ENCODE peak calls at places on chromosomes 7 and 10, in seven cellular contexts. One of them, this sample, is unnamed.

GRCh38 chr10:5620966-5621365 is 45.4 kb downstream of the ASB13 start:
- DNase-seq in foreskin fibroblast: no peak
- DNase-seq in stimulated activated CD8-positive, alpha-beta memory T cell treated with anti-CD3 and anti-CD28 coated beads, Interleukin-15, amount 100 ng/mL, for 24 hours: no peak
- DNase-seq in hippocampal formation: no peak
- DNase-seq in ELR: no peak
- DNase-seq in NCI-H1417 treated with DMSO at 0.1 percent for 48 hours: no peak
- DNase-seq in stimulated activated CD4-positive, alpha-beta T cell treated with anti-CD3 and anti-CD28 coated beads, Interleukin-1b, Interleukin-23, amount 100 ng/mL, for 4 hours: no peak
- DNase-seq in this sample: no peak

GRCh38 chr10:112269266-112269665 is 13.9 kb upstream of the TECTB start:
- DNase-seq in stimulated activated CD4-positive, alpha-beta T cell treated with anti-CD3 and anti-CD28 coated beads, Interleukin-1b, Interleukin-23, amount 100 ng/mL, for 4 hours: no peak
- DNase-seq in stimulated activated CD8-positive, alpha-beta memory T cell treated with anti-CD3 and anti-CD28 coated beads, Interleukin-15, amount 100 ng/mL, for 24 hours: no peak
- DNase-seq in ELR: peak; percentile 61
- DNase-seq in NCI-H1417 treated with DMSO at 0.1 percent for 48 hours: no peak
- DNase-seq in hippocampal formation: no peak
- DNase-seq in foreskin fibroblast: no peak
- DNase-seq in this sample: no peak

GRCh38 chr7:138468244-138469123 is 8.4 kb downstream of the TRIM24 start:
- DNase-seq in hippocampal formation: peak; percentile 68
- DNase-seq in stimulated activated CD4-positive, alpha-beta T cell treated with anti-CD3 and anti-CD28 coated beads, Interleukin-1b, Interleukin-23, amount 100 ng/mL, for 4 hours: no peak
- DNase-seq in ELR: no peak
- DNase-seq in NCI-H1417 treated with DMSO at 0.1 percent for 48 hours: no peak
- DNase-seq in stimulated activated CD8-positive, alpha-beta memory T cell treated with anti-CD3 and anti-CD28 coated beads, Interleukin-15, amount 100 ng/mL, for 24 hours: no peak
- DNase-seq in foreskin fibroblast: no peak
- DNase-seq in this sample: no peak

GRCh38 chr10:30437039-30437781 is 3.2 kb downstream of the MAP3K8 start:
- DNase-seq in foreskin fibroblast: peak; percentile 41
- DNase-seq in stimulated activated CD8-positive, alpha-beta memory T cell treated with anti-CD3 and anti-CD28 coated beads, Interleukin-15, amount 100 ng/mL, for 24 hours: no peak
- DNase-seq in hippocampal formation: no peak
- DNase-seq in ELR: peak; percentile 59
- DNase-seq in stimulated activated CD4-positive, alpha-beta T cell treated with anti-CD3 and anti-CD28 coated beads, Interleukin-1b, Interleukin-23, amount 100 ng/mL, for 4 hours: no peak
- DNase-seq in NCI-H1417 treated with DMSO at 0.1 percent for 48 hours: no peak
- DNase-seq in this sample: no peak

GRCh38 chr7:103051520-103051919 is 23.1 kb downstream of the FBXL13 start:
- DNase-seq in hippocampal formation: no peak
- DNase-seq in stimulated activated CD8-positive, alpha-beta memory T cell treated with anti-CD3 and anti-CD28 coated beads, Interleukin-15, amount 100 ng/mL, for 24 hours: no peak
- DNase-seq in stimulated activated CD4-positive, alpha-beta T cell treated with anti-CD3 and anti-CD28 coated beads, Interleukin-1b, Interleukin-23, amount 100 ng/mL, for 4 hours: no peak
- DNase-seq in foreskin fibroblast: no peak
- DNase-seq in NCI-H1417 treated with DMSO at 0.1 percent for 48 hours: no peak
- DNase-seq in ELR: no peak
- DNase-seq in this sample: no peak

GRCh38 chr7:51118628-51119027 is 198.0 kb downstream of the COBL start:
- DNase-seq in foreskin fibroblast: no peak
- DNase-seq in stimulated activated CD4-positive, alpha-beta T cell treated with anti-CD3 and anti-CD28 coated beads, Interleukin-1b, Interleukin-23, amount 100 ng/mL, for 4 hours: no peak
- DNase-seq in NCI-H1417 treated with DMSO at 0.1 percent for 48 hours: no peak
- DNase-seq in hippocampal formation: no peak
- DNase-seq in stimulated activated CD8-positive, alpha-beta memory T cell treated with anti-CD3 and anti-CD28 coated beads, Interleukin-15, amount 100 ng/mL, for 24 hours: no peak
- DNase-seq in ELR: no peak
- DNase-seq in this sample: no peak

GRCh38 chr7:150401424-150401790 is 22.3 kb downstream of the ZNF775 start:
- DNase-seq in NCI-H1417 treated with DMSO at 0.1 percent for 48 hours: no peak
- DNase-seq in hippocampal formation: no peak
- DNase-seq in stimulated activated CD4-positive, alpha-beta T cell treated with anti-CD3 and anti-CD28 coated beads, Interleukin-1b, Interleukin-23, amount 100 ng/mL, for 4 hours: no peak
- DNase-seq in ELR: no peak
- DNase-seq in stimulated activated CD8-positive, alpha-beta memory T cell treated with anti-CD3 and anti-CD28 coated beads, Interleukin-15, amount 100 ng/mL, for 24 hours: no peak
- DNase-seq in foreskin fibroblast: no peak
- DNase-seq in this sample: no peak

GRCh38 chr7:24732646-24733413 is 24.4 kb downstream of the GSDME start:
- DNase-seq in hippocampal formation: no peak
- DNase-seq in NCI-H1417 treated with DMSO at 0.1 percent for 48 hours: no peak
- DNase-seq in foreskin fibroblast: peak; percentile 87
- DNase-seq in ELR: peak; percentile 67
- DNase-seq in stimulated activated CD8-positive, alpha-beta memory T cell treated with anti-CD3 and anti-CD28 coated beads, Interleukin-15, amount 100 ng/mL, for 24 hours: no peak
- DNase-seq in stimulated activated CD4-positive, alpha-beta T cell treated with anti-CD3 and anti-CD28 coated beads, Interleukin-1b, Interleukin-23, amount 100 ng/mL, for 4 hours: no peak
- DNase-seq in this sample: no peak

GRCh38 chr7:155227788-155228458 is 69.8 kb upstream of the INSIG1 start:
- DNase-seq in foreskin fibroblast: no peak
- DNase-seq in stimulated activated CD4-positive, alpha-beta T cell treated with anti-CD3 and anti-CD28 coated beads, Interleukin-1b, Interleukin-23, amount 100 ng/mL, for 4 hours: no peak
- DNase-seq in hippocampal formation: no peak
- DNase-seq in NCI-H1417 treated with DMSO at 0.1 percent for 48 hours: no peak
- DNase-seq in ELR: no peak
- DNase-seq in stimulated activated CD8-positive, alpha-beta memory T cell treated with anti-CD3 and anti-CD28 coated beads, Interleukin-15, amount 100 ng/mL, for 24 hours: no peak
- DNase-seq in this sample: no peak

GRCh38 chr10:5861269-5862031 is 28.2 kb downstream of the ANKRD16 start:
- DNase-seq in ELR: peak; percentile 95
- DNase-seq in hippocampal formation: no peak
- DNase-seq in NCI-H1417 treated with DMSO at 0.1 percent for 48 hours: no peak
- DNase-seq in foreskin fibroblast: peak; percentile 88
- DNase-seq in stimulated activated CD4-positive, alpha-beta T cell treated with anti-CD3 and anti-CD28 coated beads, Interleukin-1b, Interleukin-23, amount 100 ng/mL, for 4 hours: no peak
- DNase-seq in stimulated activated CD8-positive, alpha-beta memory T cell treated with anti-CD3 and anti-CD28 coated beads, Interleukin-15, amount 100 ng/mL, for 24 hours: no peak
- DNase-seq in this sample: peak; percentile 59

GRCh38 chr7:92489634-92490033 is 11.9 kb upstream of the ERVW-1 start:
- DNase-seq in ELR: no peak
- DNase-seq in stimulated activated CD4-positive, alpha-beta T cell treated with anti-CD3 and anti-CD28 coated beads, Interleukin-1b, Interleukin-23, amount 100 ng/mL, for 4 hours: no peak
- DNase-seq in stimulated activated CD8-positive, alpha-beta memory T cell treated with anti-CD3 and anti-CD28 coated beads, Interleukin-15, amount 100 ng/mL, for 24 hours: no peak
- DNase-seq in foreskin fibroblast: no peak
- DNase-seq in NCI-H1417 treated with DMSO at 0.1 percent for 48 hours: no peak
- DNase-seq in hippocampal formation: no peak
- DNase-seq in this sample: no peak

GRCh38 chr10:48459270-48460147 is 145.4 kb downstream of the ARHGAP22 start:
- DNase-seq in NCI-H1417 treated with DMSO at 0.1 percent for 48 hours: no peak
- DNase-seq in stimulated activated CD8-positive, alpha-beta memory T cell treated with anti-CD3 and anti-CD28 coated beads, Interleukin-15, amount 100 ng/mL, for 24 hours: no peak
- DNase-seq in foreskin fibroblast: no peak
- DNase-seq in hippocampal formation: no peak
- DNase-seq in stimulated activated CD4-positive, alpha-beta T cell treated with anti-CD3 and anti-CD28 coated beads, Interleukin-1b, Interleukin-23, amount 100 ng/mL, for 4 hours: no peak
- DNase-seq in ELR: no peak
- DNase-seq in this sample: no peak

GRCh38 chr10:15571570-15571969 is 148.2 kb downstream of the ITGA8 start:
- DNase-seq in ELR: peak; percentile 23
- DNase-seq in hippocampal formation: no peak
- DNase-seq in stimulated activated CD4-positive, alpha-beta T cell treated with anti-CD3 and anti-CD28 coated beads, Interleukin-1b, Interleukin-23, amount 100 ng/mL, for 4 hours: no peak
- DNase-seq in foreskin fibroblast: peak; percentile 78
- DNase-seq in NCI-H1417 treated with DMSO at 0.1 percent for 48 hours: no peak
- DNase-seq in stimulated activated CD8-positive, alpha-beta memory T cell treated with anti-CD3 and anti-CD28 coated beads, Interleukin-15, amount 100 ng/mL, for 24 hours: no peak
- DNase-seq in this sample: no peak

GRCh38 chr7:83337050-83337449 is 174.4 kb upstream of the PCLO start:
- DNase-seq in stimulated activated CD4-positive, alpha-beta T cell treated with anti-CD3 and anti-CD28 coated beads, Interleukin-1b, Interleukin-23, amount 100 ng/mL, for 4 hours: no peak
- DNase-seq in ELR: no peak
- DNase-seq in NCI-H1417 treated with DMSO at 0.1 percent for 48 hours: no peak
- DNase-seq in hippocampal formation: no peak
- DNase-seq in stimulated activated CD8-positive, alpha-beta memory T cell treated with anti-CD3 and anti-CD28 coated beads, Interleukin-15, amount 100 ng/mL, for 24 hours: no peak
- DNase-seq in foreskin fibroblast: no peak
- DNase-seq in this sample: no peak

GRCh38 chr7:141550694-141551079 is 523 bp upstream of the AGK start:
- DNase-seq in hippocampal formation: no peak
- DNase-seq in stimulated activated CD8-positive, alpha-beta memory T cell treated with anti-CD3 and anti-CD28 coated beads, Interleukin-15, amount 100 ng/mL, for 24 hours: no peak
- DNase-seq in ELR: peak; percentile 17
- DNase-seq in stimulated activated CD4-positive, alpha-beta T cell treated with anti-CD3 and anti-CD28 coated beads, Interleukin-1b, Interleukin-23, amount 100 ng/mL, for 4 hours: no peak
- DNase-seq in NCI-H1417 treated with DMSO at 0.1 percent for 48 hours: no peak
- DNase-seq in foreskin fibroblast: peak; percentile 45
- DNase-seq in this sample: no peak

GRCh38 chr7:157930441-157930840 is 593.6 kb downstream of the DNAJB6 start:
- DNase-seq in stimulated activated CD8-positive, alpha-beta memory T cell treated with anti-CD3 and anti-CD28 coated beads, Interleukin-15, amount 100 ng/mL, for 24 hours: no peak
- DNase-seq in foreskin fibroblast: no peak
- DNase-seq in stimulated activated CD4-positive, alpha-beta T cell treated with anti-CD3 and anti-CD28 coated beads, Interleukin-1b, Interleukin-23, amount 100 ng/mL, for 4 hours: no peak
- DNase-seq in hippocampal formation: no peak
- DNase-seq in NCI-H1417 treated with DMSO at 0.1 percent for 48 hours: no peak
- DNase-seq in ELR: no peak
- DNase-seq in this sample: no peak

GRCh38 chr7:120060283-120060682 is 212.7 kb upstream of the KCND2 start:
- DNase-seq in stimulated activated CD8-positive, alpha-beta memory T cell treated with anti-CD3 and anti-CD28 coated beads, Interleukin-15, amount 100 ng/mL, for 24 hours: no peak
- DNase-seq in foreskin fibroblast: peak; percentile 26
- DNase-seq in hippocampal formation: no peak
- DNase-seq in stimulated activated CD4-positive, alpha-beta T cell treated with anti-CD3 and anti-CD28 coated beads, Interleukin-1b, Interleukin-23, amount 100 ng/mL, for 4 hours: no peak
- DNase-seq in NCI-H1417 treated with DMSO at 0.1 percent for 48 hours: no peak
- DNase-seq in ELR: no peak
- DNase-seq in this sample: no peak

GRCh38 chr10:23035569-23035968 is 59.8 kb upstream of the MSRB2 start:
- DNase-seq in stimulated activated CD4-positive, alpha-beta T cell treated with anti-CD3 and anti-CD28 coated beads, Interleukin-1b, Interleukin-23, amount 100 ng/mL, for 4 hours: no peak
- DNase-seq in stimulated activated CD8-positive, alpha-beta memory T cell treated with anti-CD3 and anti-CD28 coated beads, Interleukin-15, amount 100 ng/mL, for 24 hours: no peak
- DNase-seq in foreskin fibroblast: peak; percentile 10
- DNase-seq in hippocampal formation: no peak
- DNase-seq in NCI-H1417 treated with DMSO at 0.1 percent for 48 hours: no peak
- DNase-seq in ELR: peak; percentile 36
- DNase-seq in this sample: no peak

GRCh38 chr10:127534511-127534910 is 14.6 kb upstream of the NPS start:
- DNase-seq in stimulated activated CD4-positive, alpha-beta T cell treated with anti-CD3 and anti-CD28 coated beads, Interleukin-1b, Interleukin-23, amount 100 ng/mL, for 4 hours: no peak
- DNase-seq in foreskin fibroblast: no peak
- DNase-seq in NCI-H1417 treated with DMSO at 0.1 percent for 48 hours: no peak
- DNase-seq in stimulated activated CD8-positive, alpha-beta memory T cell treated with anti-CD3 and anti-CD28 coated beads, Interleukin-15, amount 100 ng/mL, for 24 hours: no peak
- DNase-seq in hippocampal formation: no peak
- DNase-seq in ELR: no peak
- DNase-seq in this sample: no peak

GRCh38 chr7:39300276-39300675 is 265.9 kb upstream of the YAE1 start:
- DNase-seq in stimulated activated CD4-positive, alpha-beta T cell treated with anti-CD3 and anti-CD28 coated beads, Interleukin-1b, Interleukin-23, amount 100 ng/mL, for 4 hours: no peak
- DNase-seq in stimulated activated CD8-positive, alpha-beta memory T cell treated with anti-CD3 and anti-CD28 coated beads, Interleukin-15, amount 100 ng/mL, for 24 hours: no peak
- DNase-seq in ELR: no peak
- DNase-seq in foreskin fibroblast: no peak
- DNase-seq in hippocampal formation: no peak
- DNase-seq in NCI-H1417 treated with DMSO at 0.1 percent for 48 hours: no peak
- DNase-seq in this sample: no peak

GRCh38 chr10:58818889-58819288 is 306.2 kb downstream of the BICC1 start:
- DNase-seq in stimulated activated CD4-positive, alpha-beta T cell treated with anti-CD3 and anti-CD28 coated beads, Interleukin-1b, Interleukin-23, amount 100 ng/mL, for 4 hours: no peak
- DNase-seq in foreskin fibroblast: peak; percentile 83
- DNase-seq in stimulated activated CD8-positive, alpha-beta memory T cell treated with anti-CD3 and anti-CD28 coated beads, Interleukin-15, amount 100 ng/mL, for 24 hours: no peak
- DNase-seq in hippocampal formation: no peak
- DNase-seq in NCI-H1417 treated with DMSO at 0.1 percent for 48 hours: no peak
- DNase-seq in ELR: peak; percentile 79
- DNase-seq in this sample: peak; percentile 36

GRCh38 chr7:70271617-70272081 is 673.4 kb downstream of the AUTS2 start:
- DNase-seq in foreskin fibroblast: no peak
- DNase-seq in hippocampal formation: no peak
- DNase-seq in stimulated activated CD4-positive, alpha-beta T cell treated with anti-CD3 and anti-CD28 coated beads, Interleukin-1b, Interleukin-23, amount 100 ng/mL, for 4 hours: no peak
- DNase-seq in stimulated activated CD8-positive, alpha-beta memory T cell treated with anti-CD3 and anti-CD28 coated beads, Interleukin-15, amount 100 ng/mL, for 24 hours: no peak
- DNase-seq in NCI-H1417 treated with DMSO at 0.1 percent for 48 hours: peak; percentile 91
- DNase-seq in ELR: no peak
- DNase-seq in this sample: no peak

GRCh38 chr10:132749428-132749780 is 36.5 kb downstream of the NKX6-2 start:
- DNase-seq in foreskin fibroblast: no peak
- DNase-seq in stimulated activated CD8-positive, alpha-beta memory T cell treated with anti-CD3 and anti-CD28 coated beads, Interleukin-15, amount 100 ng/mL, for 24 hours: no peak
- DNase-seq in hippocampal formation: no peak
- DNase-seq in NCI-H1417 treated with DMSO at 0.1 percent for 48 hours: no peak
- DNase-seq in stimulated activated CD4-positive, alpha-beta T cell treated with anti-CD3 and anti-CD28 coated beads, Interleukin-1b, Interleukin-23, amount 100 ng/mL, for 4 hours: no peak
- DNase-seq in ELR: no peak
- DNase-seq in this sample: no peak

GRCh38 chr7:116780966-116781365 is 81.4 kb upstream of the CAPZA2 start:
- DNase-seq in NCI-H1417 treated with DMSO at 0.1 percent for 48 hours: no peak
- DNase-seq in foreskin fibroblast: no peak
- DNase-seq in stimulated activated CD4-positive, alpha-beta T cell treated with anti-CD3 and anti-CD28 coated beads, Interleukin-1b, Interleukin-23, amount 100 ng/mL, for 4 hours: no peak
- DNase-seq in ELR: no peak
- DNase-seq in stimulated activated CD8-positive, alpha-beta memory T cell treated with anti-CD3 and anti-CD28 coated beads, Interleukin-15, amount 100 ng/mL, for 24 hours: no peak
- DNase-seq in hippocampal formation: no peak
- DNase-seq in this sample: no peak

GRCh38 chr7:10803720-10804119 is 170.0 kb upstream of the PHF14 start:
- DNase-seq in stimulated activated CD8-positive, alpha-beta memory T cell treated with anti-CD3 and anti-CD28 coated beads, Interleukin-15, amount 100 ng/mL, for 24 hours: no peak
- DNase-seq in foreskin fibroblast: no peak
- DNase-seq in ELR: no peak
- DNase-seq in stimulated activated CD4-positive, alpha-beta T cell treated with anti-CD3 and anti-CD28 coated beads, Interleukin-1b, Interleukin-23, amount 100 ng/mL, for 4 hours: no peak
- DNase-seq in hippocampal formation: no peak
- DNase-seq in NCI-H1417 treated with DMSO at 0.1 percent for 48 hours: no peak
- DNase-seq in this sample: no peak

GRCh38 chr10:119270893-119271361 is 63.6 kb downstream of the GRK5 start:
- DNase-seq in NCI-H1417 treated with DMSO at 0.1 percent for 48 hours: no peak
- DNase-seq in ELR: peak; percentile 36
- DNase-seq in stimulated activated CD8-positive, alpha-beta memory T cell treated with anti-CD3 and anti-CD28 coated beads, Interleukin-15, amount 100 ng/mL, for 24 hours: peak; percentile 20
- DNase-seq in hippocampal formation: no peak
- DNase-seq in foreskin fibroblast: no peak
- DNase-seq in stimulated activated CD4-positive, alpha-beta T cell treated with anti-CD3 and anti-CD28 coated beads, Interleukin-1b, Interleukin-23, amount 100 ng/mL, for 4 hours: no peak
- DNase-seq in this sample: no peak

GRCh38 chr7:473211-473734 is 46.4 kb downstream of the PDGFA start:
- DNase-seq in ELR: no peak
- DNase-seq in hippocampal formation: no peak
- DNase-seq in foreskin fibroblast: no peak
- DNase-seq in stimulated activated CD8-positive, alpha-beta memory T cell treated with anti-CD3 and anti-CD28 coated beads, Interleukin-15, amount 100 ng/mL, for 24 hours: no peak
- DNase-seq in NCI-H1417 treated with DMSO at 0.1 percent for 48 hours: no peak
- DNase-seq in stimulated activated CD4-positive, alpha-beta T cell treated with anti-CD3 and anti-CD28 coated beads, Interleukin-1b, Interleukin-23, amount 100 ng/mL, for 4 hours: no peak
- DNase-seq in this sample: no peak

GRCh38 chr10:101687088-101687487 is 7.9 kb downstream of the FBXW4 start:
- DNase-seq in NCI-H1417 treated with DMSO at 0.1 percent for 48 hours: no peak
- DNase-seq in stimulated activated CD4-positive, alpha-beta T cell treated with anti-CD3 and anti-CD28 coated beads, Interleukin-1b, Interleukin-23, amount 100 ng/mL, for 4 hours: no peak
- DNase-seq in ELR: no peak
- DNase-seq in stimulated activated CD8-positive, alpha-beta memory T cell treated with anti-CD3 and anti-CD28 coated beads, Interleukin-15, amount 100 ng/mL, for 24 hours: no peak
- DNase-seq in hippocampal formation: no peak
- DNase-seq in foreskin fibroblast: no peak
- DNase-seq in this sample: no peak

GRCh38 chr10:132270721-132271457 is 36.9 kb downstream of the STK32C start:
- DNase-seq in stimulated activated CD8-positive, alpha-beta memory T cell treated with anti-CD3 and anti-CD28 coated beads, Interleukin-15, amount 100 ng/mL, for 24 hours: no peak
- DNase-seq in ELR: no peak
- DNase-seq in foreskin fibroblast: no peak
- DNase-seq in NCI-H1417 treated with DMSO at 0.1 percent for 48 hours: no peak
- DNase-seq in hippocampal formation: no peak
- DNase-seq in stimulated activated CD4-positive, alpha-beta T cell treated with anti-CD3 and anti-CD28 coated beads, Interleukin-1b, Interleukin-23, amount 100 ng/mL, for 4 hours: no peak
- DNase-seq in this sample: no peak

GRCh38 chr10:58746470-58747185 is 234.0 kb downstream of the BICC1 start:
- DNase-seq in stimulated activated CD8-positive, alpha-beta memory T cell treated with anti-CD3 and anti-CD28 coated beads, Interleukin-15, amount 100 ng/mL, for 24 hours: no peak
- DNase-seq in NCI-H1417 treated with DMSO at 0.1 percent for 48 hours: no peak
- DNase-seq in stimulated activated CD4-positive, alpha-beta T cell treated with anti-CD3 and anti-CD28 coated beads, Interleukin-1b, Interleukin-23, amount 100 ng/mL, for 4 hours: no peak
- DNase-seq in hippocampal formation: no peak
- DNase-seq in ELR: no peak
- DNase-seq in foreskin fibroblast: no peak
- DNase-seq in this sample: no peak

GRCh38 chr10:88386204-88386877 is 196.8 kb downstream of the RNLS start:
- DNase-seq in ELR: peak; percentile 40
- DNase-seq in foreskin fibroblast: peak; percentile 79
- DNase-seq in hippocampal formation: no peak
- DNase-seq in NCI-H1417 treated with DMSO at 0.1 percent for 48 hours: no peak
- DNase-seq in stimulated activated CD4-positive, alpha-beta T cell treated with anti-CD3 and anti-CD28 coated beads, Interleukin-1b, Interleukin-23, amount 100 ng/mL, for 4 hours: no peak
- DNase-seq in stimulated activated CD8-positive, alpha-beta memory T cell treated with anti-CD3 and anti-CD28 coated beads, Interleukin-15, amount 100 ng/mL, for 24 hours: no peak
- DNase-seq in this sample: no peak

GRCh38 chr7:23292623-23293022 is 6.5 kb upstream of the MALSU1 start:
- DNase-seq in ELR: no peak
- DNase-seq in stimulated activated CD8-positive, alpha-beta memory T cell treated with anti-CD3 and anti-CD28 coated beads, Interleukin-15, amount 100 ng/mL, for 24 hours: no peak
- DNase-seq in stimulated activated CD4-positive, alpha-beta T cell treated with anti-CD3 and anti-CD28 coated beads, Interleukin-1b, Interleukin-23, amount 100 ng/mL, for 4 hours: no peak
- DNase-seq in foreskin fibroblast: no peak
- DNase-seq in hippocampal formation: no peak
- DNase-seq in NCI-H1417 treated with DMSO at 0.1 percent for 48 hours: no peak
- DNase-seq in this sample: no peak

GRCh38 chr10:103111918-103112877 is 80.9 kb downstream of the NT5C2 start:
- DNase-seq in foreskin fibroblast: no peak
- DNase-seq in stimulated activated CD8-positive, alpha-beta memory T cell treated with anti-CD3 and anti-CD28 coated beads, Interleukin-15, amount 100 ng/mL, for 24 hours: no peak
- DNase-seq in stimulated activated CD4-positive, alpha-beta T cell treated with anti-CD3 and anti-CD28 coated beads, Interleukin-1b, Interleukin-23, amount 100 ng/mL, for 4 hours: no peak
- DNase-seq in ELR: no peak
- DNase-seq in hippocampal formation: no peak
- DNase-seq in NCI-H1417 treated with DMSO at 0.1 percent for 48 hours: no peak
- DNase-seq in this sample: no peak

GRCh38 chr7:49638166-49638565 is 135.3 kb upstream of the VWC2 start:
- DNase-seq in stimulated activated CD4-positive, alpha-beta T cell treated with anti-CD3 and anti-CD28 coated beads, Interleukin-1b, Interleukin-23, amount 100 ng/mL, for 4 hours: no peak
- DNase-seq in foreskin fibroblast: no peak
- DNase-seq in NCI-H1417 treated with DMSO at 0.1 percent for 48 hours: no peak
- DNase-seq in stimulated activated CD8-positive, alpha-beta memory T cell treated with anti-CD3 and anti-CD28 coated beads, Interleukin-15, amount 100 ng/mL, for 24 hours: no peak
- DNase-seq in ELR: no peak
- DNase-seq in hippocampal formation: no peak
- DNase-seq in this sample: no peak

GRCh38 chr10:112137381-112137987 is 46.1 kb downstream of the GPAM start:
- DNase-seq in foreskin fibroblast: peak; percentile 83
- DNase-seq in stimulated activated CD8-positive, alpha-beta memory T cell treated with anti-CD3 and anti-CD28 coated beads, Interleukin-15, amount 100 ng/mL, for 24 hours: peak; percentile 41
- DNase-seq in stimulated activated CD4-positive, alpha-beta T cell treated with anti-CD3 and anti-CD28 coated beads, Interleukin-1b, Interleukin-23, amount 100 ng/mL, for 4 hours: peak; percentile 51
- DNase-seq in NCI-H1417 treated with DMSO at 0.1 percent for 48 hours: no peak
- DNase-seq in ELR: peak; percentile 75
- DNase-seq in hippocampal formation: peak; percentile 29
- DNase-seq in this sample: no peak

GRCh38 chr7:2633538-2634264 is 1.9 kb downstream of the TTYH3 start:
- DNase-seq in NCI-H1417 treated with DMSO at 0.1 percent for 48 hours: no peak
- DNase-seq in foreskin fibroblast: peak; percentile 94
- DNase-seq in stimulated activated CD4-positive, alpha-beta T cell treated with anti-CD3 and anti-CD28 coated beads, Interleukin-1b, Interleukin-23, amount 100 ng/mL, for 4 hours: peak; percentile 23
- DNase-seq in stimulated activated CD8-positive, alpha-beta memory T cell treated with anti-CD3 and anti-CD28 coated beads, Interleukin-15, amount 100 ng/mL, for 24 hours: no peak
- DNase-seq in ELR: peak; percentile 94
- DNase-seq in hippocampal formation: no peak
- DNase-seq in this sample: no peak

GRCh38 chr7:28528899-28529298 is 116.6 kb downstream of the CREB5 start:
- DNase-seq in foreskin fibroblast: peak; percentile 71
- DNase-seq in NCI-H1417 treated with DMSO at 0.1 percent for 48 hours: no peak
- DNase-seq in ELR: no peak
- DNase-seq in stimulated activated CD8-positive, alpha-beta memory T cell treated with anti-CD3 and anti-CD28 coated beads, Interleukin-15, amount 100 ng/mL, for 24 hours: no peak
- DNase-seq in hippocampal formation: no peak
- DNase-seq in stimulated activated CD4-positive, alpha-beta T cell treated with anti-CD3 and anti-CD28 coated beads, Interleukin-1b, Interleukin-23, amount 100 ng/mL, for 4 hours: no peak
- DNase-seq in this sample: no peak